ENCODE peak calls at places on chromosomes 6 and 20, in four cellular contexts. U is ascending aorta, Y is suprapubic skin, C is H7. I is an unnamed sample.

GRCh38 chr20:44200371-44200770 is 10.2 kb downstream of the OSER1 start:
- DNase-seq in C (no peak), Y (no peak), U (no peak), I (no peak)

GRCh38 chr6:154478691-154479090 is 31.8 kb downstream of the CNKSR3 start:
- DNase-seq in U (no peak), Y (no peak), C (no peak), I (no peak)

GRCh38 chr6:168368063-168368835 is 48.7 kb upstream of the DACT2 start:
- DNase-seq in U (no peak), C (no peak), Y (peak), I (no peak)

GRCh38 chr6:108526739-108527174 is 34.0 kb upstream of the FOXO3 start:
- DNase-seq in Y (no peak), U (no peak), C (peak), I (no peak)

GRCh38 chr20:45114465-45115385 is at the start of gene WFDC5:
- DNase-seq in Y (no peak), C (peak), U (no peak), I (no peak)

GRCh38 chr6:41237128-41237527 is 9.0 kb downstream of the TREML4 start:
- DNase-seq in Y (no peak), C (no peak), U (no peak), I (no peak)

GRCh38 chr6:3489961-3490621 is 33.2 kb upstream of the SLC22A23 start:
- DNase-seq in C (no peak), U (no peak), Y (no peak), I (no peak)

GRCh38 chr6:4658486-4658885 is 117.7 kb upstream of the CDYL start:
- DNase-seq in C (no peak), Y (no peak), U (no peak), I (no peak)

GRCh38 chr6:75223461-75223860 is 17.6 kb upstream of the COL12A1 start:
- DNase-seq in Y (no peak), C (no peak), U (no peak), I (no peak)

GRCh38 chr6:20182926-20183521 is 29.2 kb downstream of the MBOAT1 start:
- DNase-seq in U (no peak), C (no peak), Y (no peak), I (no peak)

GRCh38 chr20:50294164-50295088 is 103.8 kb downstream of the CEBPB start:
- DNase-seq in Y (no peak), C (peak), U (no peak), I (no peak)

GRCh38 chr20:4112490-4113420 is 97.4 kb upstream of the RNF24 start:
- DNase-seq in U (no peak), Y (no peak), C (no peak), I (no peak)

GRCh38 chr6:166289181-166290061 is 18.8 kb downstream of the PRR18 start:
- DNase-seq in U (no peak), Y (no peak), C (no peak), I (no peak)

GRCh38 chr6:47149070-47149469 is 106.9 kb upstream of the ADGRF1 start:
- DNase-seq in C (no peak), Y (no peak), U (no peak), I (no peak)

GRCh38 chr20:48178607-48179006 is 393.3 kb upstream of the SULF2 start:
- DNase-seq in C (peak), U (no peak), Y (no peak), I (no peak)

GRCh38 chr6:22008248-22008836 is 288.5 kb downstream of the PRL start:
- DNase-seq in U (no peak), Y (no peak), C (no peak), I (no peak)

DNA sequence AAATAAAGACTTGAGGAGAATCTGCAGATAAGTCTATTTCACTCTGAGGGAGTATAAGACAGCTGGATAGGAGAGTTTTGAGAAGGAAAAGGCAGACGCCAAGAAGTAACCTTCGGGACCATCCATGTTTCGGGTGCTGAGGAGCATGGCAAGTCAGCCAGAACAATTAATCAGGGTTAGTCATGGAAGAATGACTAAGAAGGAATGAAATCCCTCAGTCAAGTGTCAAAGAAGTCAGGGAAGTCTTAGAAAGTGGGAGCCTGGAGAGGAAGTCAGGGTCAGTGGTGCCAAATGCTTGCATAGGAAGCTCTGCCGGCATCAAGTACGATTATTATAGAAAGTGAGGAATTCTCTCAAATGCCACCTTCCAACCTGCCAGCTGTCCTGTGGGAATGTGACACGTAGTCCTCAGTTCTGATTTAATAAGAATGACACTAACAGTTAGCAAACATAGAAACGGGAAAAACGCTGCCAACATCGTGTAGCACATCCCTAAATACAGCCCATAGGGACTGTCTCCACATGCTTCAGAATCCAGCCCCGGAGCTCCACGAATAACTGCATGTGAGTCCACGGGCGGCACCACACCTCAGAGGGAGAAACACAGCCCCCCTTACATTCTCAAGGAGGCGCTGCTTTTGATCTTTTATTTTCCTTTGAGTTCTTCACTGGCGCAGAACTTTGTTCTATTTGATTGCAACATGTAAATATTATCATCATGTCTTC is 602.7 kb downstream of the PRKN start:
- DNase-seq in C (no peak), U (no peak), Y (no peak), I (no peak)
- H3K4me3 ChIP-seq in C (no peak), U (no peak), Y (no peak), I (no peak)

DNA sequence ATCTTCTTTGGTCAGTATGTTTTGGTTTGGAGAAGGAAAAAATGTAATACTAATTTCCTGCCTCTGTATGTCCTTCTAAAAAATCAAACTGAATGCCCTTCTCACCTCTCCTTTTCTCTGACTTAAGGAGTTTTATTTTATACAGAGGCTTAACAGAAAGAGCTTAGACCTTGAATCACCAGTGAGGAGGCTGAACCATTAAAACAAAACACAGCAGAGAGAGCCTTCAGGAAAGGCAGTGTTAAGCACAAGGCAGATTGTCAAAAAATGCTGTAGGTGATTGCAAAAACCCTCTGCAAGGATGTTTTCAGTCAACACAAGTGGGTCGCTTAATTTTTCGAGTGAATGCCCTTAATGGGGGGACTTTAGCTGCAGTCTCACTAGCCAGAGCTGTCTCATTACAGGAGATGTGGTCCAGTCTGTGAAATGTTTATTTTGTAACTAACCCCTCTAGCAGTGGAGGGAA is 481.3 kb upstream of the CITED2 start:
- DNase-seq in U (no peak), Y (no peak), C (no peak), I (no peak)
- H3K4me3 ChIP-seq in U (no peak), Y (no peak), C (no peak), I (no peak)

DNA sequence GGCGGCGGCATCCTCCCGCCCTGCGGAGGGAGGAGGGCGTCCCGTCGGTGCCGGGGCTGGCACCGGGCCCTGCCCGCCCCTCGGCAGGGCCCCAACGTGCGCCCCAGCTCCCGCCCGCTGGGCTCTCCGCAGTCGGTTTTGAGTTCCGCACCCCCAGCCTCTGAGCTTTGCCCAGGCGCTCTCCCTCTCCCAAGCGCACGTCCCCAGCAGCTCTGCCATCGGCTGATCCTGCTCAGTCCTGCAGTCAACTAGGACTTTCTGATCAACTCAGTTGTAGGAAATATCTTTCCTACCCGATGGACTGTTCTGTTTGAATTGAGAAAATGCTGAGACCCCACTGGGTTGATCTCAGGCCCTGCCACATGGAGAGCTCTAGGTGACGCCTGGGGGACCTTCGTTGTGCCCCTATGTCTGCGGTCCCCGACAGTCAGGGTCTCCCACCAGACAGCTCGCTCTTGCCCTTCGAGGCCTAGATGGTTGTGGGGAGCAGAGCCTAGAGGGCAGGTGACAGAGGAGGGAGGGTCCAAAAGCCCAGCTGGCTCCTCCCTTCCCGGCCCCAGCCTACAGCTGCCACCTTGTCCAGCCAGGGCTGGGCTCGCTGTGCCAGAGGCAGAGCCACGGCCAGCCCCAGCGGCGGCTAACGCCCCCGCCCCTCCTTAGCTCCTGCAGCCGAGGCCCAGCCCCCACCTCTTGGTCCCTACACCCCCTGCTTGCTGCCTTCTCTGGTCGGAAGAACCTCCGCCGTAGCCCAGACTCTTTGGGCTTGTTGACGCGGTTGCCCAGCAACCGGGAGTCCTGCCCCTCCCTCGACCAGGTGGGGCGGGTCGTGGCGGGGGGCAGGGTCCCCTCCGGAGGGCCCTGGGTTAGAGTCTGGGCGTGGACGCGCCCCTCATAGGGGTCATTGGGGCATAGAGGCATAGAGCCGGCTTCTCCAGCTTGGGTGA is at the start of gene LKAAEAR1:
- DNase-seq in U (no peak), Y (no peak), C (peak), I (no peak)
- H3K4me3 ChIP-seq in U (peak), Y (peak), C (peak), I (peak)

DNA sequence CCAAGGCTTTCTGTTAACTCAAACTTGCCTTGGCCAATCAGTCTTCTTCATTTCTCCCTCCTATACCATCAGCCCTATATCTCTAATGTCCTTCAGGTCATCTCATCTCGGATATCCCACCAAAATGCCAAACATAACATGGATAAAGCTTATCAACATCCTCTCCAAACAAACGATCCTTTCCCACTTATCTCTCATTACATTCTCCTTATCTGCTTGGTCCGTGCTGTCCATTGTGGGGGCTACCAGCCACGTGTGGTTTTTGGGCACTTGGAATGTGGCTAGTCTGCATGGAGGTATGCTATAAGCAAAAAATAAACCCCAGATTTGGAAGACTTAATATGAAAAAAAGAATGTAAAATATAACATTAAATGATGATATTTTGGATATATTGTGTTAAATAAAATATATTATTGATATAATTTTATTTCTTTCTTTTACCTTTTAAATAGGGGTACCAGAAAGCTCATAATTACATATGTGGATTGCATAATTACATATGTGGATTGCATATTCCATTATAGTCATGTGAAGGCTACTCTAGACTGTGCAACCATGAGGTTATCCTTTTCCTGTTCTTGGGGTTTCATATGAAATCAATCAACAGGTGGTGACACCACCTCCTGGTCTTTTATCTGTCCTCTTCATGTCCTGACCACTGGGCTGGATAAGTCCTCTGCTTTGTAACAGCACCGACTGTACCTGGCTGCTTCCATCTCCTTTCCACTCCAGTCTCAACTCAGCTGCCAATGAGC is 123.0 kb downstream of the CD83 start:
- DNase-seq in U (no peak), C (no peak), Y (no peak), I (no peak)
- H3K4me3 ChIP-seq in U (no peak), C (no peak), Y (no peak), I (no peak)